ENCODE peak calls at places on chromosomes 6 and 20, in four cellular contexts. I is sigmoid colon; E is stimulated activated CD8-positive, alpha-beta memory T cell treated with anti-CD3 and anti-CD28 coated beads, Interleukin-2, amount 100 ng/mL, for 48 hours; Q is tibial artery. Y is an unnamed sample.
A peak's percentile ranks its signal among the peaks of the same experiment; 100 is the strongest.

GRCh38 chr20:59589051-59589450 is 15.3 kb upstream of the PHACTR3 start:
- DNase-seq in I (no peak), E (no peak), Q (no peak), Y (no peak)

GRCh38 chr20:1327241-1327653 is 1.7 kb downstream of the SDCBP2 start:
- DNase-seq in I (peak; percentile 66), E (no peak), Q (no peak), Y (no peak)

GRCh38 chr6:107124934-107125348 is 9.6 kb upstream of the BEND3 start:
- DNase-seq in I (no peak), E (no peak), Q (no peak), Y (no peak)

GRCh38 chr6:35473849-35474128 is 5.6 kb downstream of the RPL10A start:
- DNase-seq in I (no peak), E (no peak), Q (no peak), Y (no peak)

GRCh38 chr6:150573041-150573681 is 26.5 kb upstream of the PLEKHG1 start:
- DNase-seq in I (no peak), E (no peak), Q (no peak), Y (no peak)

GRCh38 chr20:36454664-36455427 is 86.5 kb upstream of the MYL9 start:
- DNase-seq in I (no peak), E (no peak), Q (no peak), Y (no peak)

GRCh38 chr6:147870745-147871144 is 362.3 kb downstream of the SAMD5 start:
- DNase-seq in I (no peak), E (no peak), Q (no peak), Y (no peak)

GRCh38 chr6:72560721-72561593 is 60.9 kb upstream of the KCNQ5 start:
- DNase-seq in I (no peak), E (no peak), Q (no peak), Y (no peak)